ENCODE peak calls at places on chromosome 3, in ten cellular contexts. One of them, this sample, is unnamed.

GRCh38 chr3:170709046-170709445 is 123.2 kb upstream of the SLC7A14 start:
- DNase-seq in uterus: no peak
- DNase-seq in BJ: peak
- DNase-seq in activated CD4-positive, CD25-positive, alpha-beta regulatory T cell treated with anti-CD3 and anti-CD28 coated beads, Interleukin-2, amount 50 U/mL, for 16 hours: no peak
- DNase-seq in PC-3: peak
- DNase-seq in endothelial cell: no peak
- DNase-seq in activated naive CD4-positive, alpha-beta T cell: no peak
- DNase-seq in NAMALWA: no peak
- DNase-seq in A549: no peak
- DNase-seq in NCI-H345: no peak
- DNase-seq in this sample: peak

GRCh38 chr3:129607391-129608068 is 1.1 kb upstream of the PLXND1 start:
- DNase-seq in uterus: no peak
- DNase-seq in BJ: no peak
- DNase-seq in activated CD4-positive, CD25-positive, alpha-beta regulatory T cell treated with anti-CD3 and anti-CD28 coated beads, Interleukin-2, amount 50 U/mL, for 16 hours: no peak
- DNase-seq in PC-3: no peak
- DNase-seq in endothelial cell: no peak
- DNase-seq in activated naive CD4-positive, alpha-beta T cell: no peak
- DNase-seq in NAMALWA: no peak
- DNase-seq in A549: no peak
- DNase-seq in NCI-H345: no peak
- DNase-seq in this sample: no peak

GRCh38 chr3:42549131-42549530 is 32.6 kb downstream of the SEC22C start:
- DNase-seq in uterus: no peak
- DNase-seq in BJ: no peak
- DNase-seq in activated CD4-positive, CD25-positive, alpha-beta regulatory T cell treated with anti-CD3 and anti-CD28 coated beads, Interleukin-2, amount 50 U/mL, for 16 hours: no peak
- DNase-seq in PC-3: no peak
- DNase-seq in endothelial cell: no peak
- DNase-seq in activated naive CD4-positive, alpha-beta T cell: no peak
- DNase-seq in NAMALWA: no peak
- DNase-seq in A549: no peak
- DNase-seq in NCI-H345: no peak
- DNase-seq in this sample: no peak

GRCh38 chr3:195809291-195809785 is 2.4 kb downstream of the MUC4 start:
- DNase-seq in uterus: no peak
- DNase-seq in BJ: no peak
- DNase-seq in activated CD4-positive, CD25-positive, alpha-beta regulatory T cell treated with anti-CD3 and anti-CD28 coated beads, Interleukin-2, amount 50 U/mL, for 16 hours: no peak
- DNase-seq in PC-3: no peak
- DNase-seq in endothelial cell: no peak
- DNase-seq in activated naive CD4-positive, alpha-beta T cell: no peak
- DNase-seq in NAMALWA: no peak
- DNase-seq in A549: no peak
- DNase-seq in NCI-H345: peak
- DNase-seq in this sample: no peak

GRCh38 chr3:37040231-37040630 is 46.9 kb downstream of the MLH1 start:
- DNase-seq in uterus: no peak
- DNase-seq in BJ: no peak
- DNase-seq in activated CD4-positive, CD25-positive, alpha-beta regulatory T cell treated with anti-CD3 and anti-CD28 coated beads, Interleukin-2, amount 50 U/mL, for 16 hours: no peak
- DNase-seq in PC-3: no peak
- DNase-seq in endothelial cell: no peak
- DNase-seq in activated naive CD4-positive, alpha-beta T cell: no peak
- DNase-seq in NAMALWA: no peak
- DNase-seq in A549: no peak
- DNase-seq in NCI-H345: no peak
- DNase-seq in this sample: no peak

GRCh38 chr3:107855710-107856109 is 235.1 kb downstream of the CD47 start:
- DNase-seq in uterus: no peak
- DNase-seq in BJ: no peak
- DNase-seq in activated CD4-positive, CD25-positive, alpha-beta regulatory T cell treated with anti-CD3 and anti-CD28 coated beads, Interleukin-2, amount 50 U/mL, for 16 hours: no peak
- DNase-seq in PC-3: peak
- DNase-seq in endothelial cell: no peak
- DNase-seq in activated naive CD4-positive, alpha-beta T cell: no peak
- DNase-seq in NAMALWA: peak
- DNase-seq in A549: peak
- DNase-seq in NCI-H345: no peak
- DNase-seq in this sample: peak

GRCh38 chr3:24339266-24339825 is 155.3 kb downstream of the THRB start:
- DNase-seq in uterus: no peak
- DNase-seq in BJ: no peak
- DNase-seq in activated CD4-positive, CD25-positive, alpha-beta regulatory T cell treated with anti-CD3 and anti-CD28 coated beads, Interleukin-2, amount 50 U/mL, for 16 hours: no peak
- DNase-seq in PC-3: no peak
- DNase-seq in endothelial cell: no peak
- DNase-seq in activated naive CD4-positive, alpha-beta T cell: no peak
- DNase-seq in NAMALWA: no peak
- DNase-seq in A549: no peak
- DNase-seq in NCI-H345: no peak
- DNase-seq in this sample: no peak

GRCh38 chr3:17182158-17182557 is 297.4 kb downstream of the PLCL2 start:
- DNase-seq in uterus: no peak
- DNase-seq in BJ: no peak
- DNase-seq in activated CD4-positive, CD25-positive, alpha-beta regulatory T cell treated with anti-CD3 and anti-CD28 coated beads, Interleukin-2, amount 50 U/mL, for 16 hours: no peak
- DNase-seq in PC-3: no peak
- DNase-seq in endothelial cell: no peak
- DNase-seq in activated naive CD4-positive, alpha-beta T cell: no peak
- DNase-seq in NAMALWA: peak
- DNase-seq in A549: no peak
- DNase-seq in NCI-H345: no peak
- DNase-seq in this sample: no peak

GRCh38 chr3:64687381-64687780 is 419 bp downstream of the ADAMTS9 start:
- DNase-seq in uterus: peak
- DNase-seq in BJ: no peak
- DNase-seq in activated CD4-positive, CD25-positive, alpha-beta regulatory T cell treated with anti-CD3 and anti-CD28 coated beads, Interleukin-2, amount 50 U/mL, for 16 hours: no peak
- DNase-seq in PC-3: no peak
- DNase-seq in endothelial cell: no peak
- DNase-seq in activated naive CD4-positive, alpha-beta T cell: no peak
- DNase-seq in NAMALWA: no peak
- DNase-seq in A549: no peak
- DNase-seq in NCI-H345: no peak
- DNase-seq in this sample: no peak

GRCh38 chr3:119235151-119235550 is 5.5 kb downstream of the B4GALT4 start:
- DNase-seq in uterus: no peak
- DNase-seq in BJ: peak
- DNase-seq in activated CD4-positive, CD25-positive, alpha-beta regulatory T cell treated with anti-CD3 and anti-CD28 coated beads, Interleukin-2, amount 50 U/mL, for 16 hours: no peak
- DNase-seq in PC-3: peak
- DNase-seq in endothelial cell: no peak
- DNase-seq in activated naive CD4-positive, alpha-beta T cell: no peak
- DNase-seq in NAMALWA: no peak
- DNase-seq in A549: no peak
- DNase-seq in NCI-H345: no peak
- DNase-seq in this sample: no peak

GRCh38 chr3:194270627-194271458 is 80.3 kb downstream of the CPN2 start:
- DNase-seq in uterus: peak
- DNase-seq in BJ: no peak
- DNase-seq in activated CD4-positive, CD25-positive, alpha-beta regulatory T cell treated with anti-CD3 and anti-CD28 coated beads, Interleukin-2, amount 50 U/mL, for 16 hours: no peak
- DNase-seq in PC-3: no peak
- DNase-seq in endothelial cell: no peak
- DNase-seq in activated naive CD4-positive, alpha-beta T cell: no peak
- DNase-seq in NAMALWA: no peak
- DNase-seq in A549: no peak
- DNase-seq in NCI-H345: no peak
- DNase-seq in this sample: peak

GRCh38 chr3:57746156-57747125 is 9.7 kb upstream of the SLMAP start:
- DNase-seq in uterus: no peak
- DNase-seq in BJ: no peak
- DNase-seq in activated CD4-positive, CD25-positive, alpha-beta regulatory T cell treated with anti-CD3 and anti-CD28 coated beads, Interleukin-2, amount 50 U/mL, for 16 hours: no peak
- DNase-seq in PC-3: no peak
- DNase-seq in endothelial cell: no peak
- DNase-seq in activated naive CD4-positive, alpha-beta T cell: no peak
- DNase-seq in NAMALWA: no peak
- DNase-seq in A549: no peak
- DNase-seq in NCI-H345: no peak
- DNase-seq in this sample: no peak

GRCh38 chr3:67646586-67647234 is 7.7 kb downstream of the SUCLG2 start:
- DNase-seq in uterus: no peak
- DNase-seq in BJ: no peak
- DNase-seq in activated CD4-positive, CD25-positive, alpha-beta regulatory T cell treated with anti-CD3 and anti-CD28 coated beads, Interleukin-2, amount 50 U/mL, for 16 hours: no peak
- DNase-seq in PC-3: peak
- DNase-seq in endothelial cell: no peak
- DNase-seq in activated naive CD4-positive, alpha-beta T cell: no peak
- DNase-seq in NAMALWA: no peak
- DNase-seq in A549: peak
- DNase-seq in NCI-H345: no peak
- DNase-seq in this sample: no peak

GRCh38 chr3:52469001-52469400 is 13.6 kb downstream of the NISCH start:
- DNase-seq in uterus: no peak
- DNase-seq in BJ: no peak
- DNase-seq in activated CD4-positive, CD25-positive, alpha-beta regulatory T cell treated with anti-CD3 and anti-CD28 coated beads, Interleukin-2, amount 50 U/mL, for 16 hours: no peak
- DNase-seq in PC-3: no peak
- DNase-seq in endothelial cell: no peak
- DNase-seq in activated naive CD4-positive, alpha-beta T cell: no peak
- DNase-seq in NAMALWA: no peak
- DNase-seq in A549: no peak
- DNase-seq in NCI-H345: no peak
- DNase-seq in this sample: no peak

GRCh38 chr3:122941233-122942206 is 86.0 kb downstream of the SEMA5B start:
- DNase-seq in uterus: no peak
- DNase-seq in BJ: no peak
- DNase-seq in activated CD4-positive, CD25-positive, alpha-beta regulatory T cell treated with anti-CD3 and anti-CD28 coated beads, Interleukin-2, amount 50 U/mL, for 16 hours: no peak
- DNase-seq in PC-3: no peak
- DNase-seq in endothelial cell: no peak
- DNase-seq in activated naive CD4-positive, alpha-beta T cell: no peak
- DNase-seq in NAMALWA: peak
- DNase-seq in A549: no peak
- DNase-seq in NCI-H345: no peak
- DNase-seq in this sample: no peak

GRCh38 chr3:134404366-134404885 is 30.2 kb upstream of the AMOTL2 start:
- DNase-seq in uterus: no peak
- DNase-seq in BJ: no peak
- DNase-seq in activated CD4-positive, CD25-positive, alpha-beta regulatory T cell treated with anti-CD3 and anti-CD28 coated beads, Interleukin-2, amount 50 U/mL, for 16 hours: no peak
- DNase-seq in PC-3: no peak
- DNase-seq in endothelial cell: no peak
- DNase-seq in activated naive CD4-positive, alpha-beta T cell: no peak
- DNase-seq in NAMALWA: no peak
- DNase-seq in A549: no peak
- DNase-seq in NCI-H345: no peak
- DNase-seq in this sample: no peak

GRCh38 chr3:127162947-127163645 is 29.8 kb upstream of the PRR23E start:
- DNase-seq in uterus: no peak
- DNase-seq in BJ: no peak
- DNase-seq in activated CD4-positive, CD25-positive, alpha-beta regulatory T cell treated with anti-CD3 and anti-CD28 coated beads, Interleukin-2, amount 50 U/mL, for 16 hours: no peak
- DNase-seq in PC-3: peak
- DNase-seq in endothelial cell: peak
- DNase-seq in activated naive CD4-positive, alpha-beta T cell: no peak
- DNase-seq in NAMALWA: no peak
- DNase-seq in A549: no peak
- DNase-seq in NCI-H345: no peak
- DNase-seq in this sample: peak

This sample was measured in NB4.